ENCODE peak calls at places on chromosomes 5 and 9, in six cellular contexts. One of them, this sample, is unnamed.

GRCh38 chr9:5428172-5428571 is 9.6 kb downstream of the PLGRKT start:
- DNase-seq in HCT116: no peak
- DNase-seq in HepG2: no peak
- DNase-seq in H1: no peak
- DNase-seq in K562: no peak
- DNase-seq in GM12878: no peak
- DNase-seq in this sample: no peak

GRCh38 chr9:132546148-132547051 is 36.0 kb upstream of the BARHL1 start:
- DNase-seq in HCT116: no peak
- DNase-seq in HepG2: no peak
- DNase-seq in H1: peak
- DNase-seq in K562: peak
- DNase-seq in GM12878: no peak
- DNase-seq in this sample: no peak

GRCh38 chr5:33241826-33242225 is 198.9 kb upstream of the TARS1 start:
- DNase-seq in HCT116: no peak
- DNase-seq in HepG2: no peak
- DNase-seq in H1: no peak
- DNase-seq in K562: no peak
- DNase-seq in GM12878: no peak
- DNase-seq in this sample: no peak

GRCh38 chr5:175567954-175568353 is 89.6 kb downstream of the SFXN1 start:
- DNase-seq in HCT116: peak
- DNase-seq in HepG2: no peak
- DNase-seq in H1: no peak
- DNase-seq in K562: no peak
- DNase-seq in GM12878: no peak
- DNase-seq in this sample: no peak

GRCh38 chr9:134928796-134929559 is 11.3 kb upstream of the FCN1 start:
- DNase-seq in HCT116: no peak
- DNase-seq in HepG2: no peak
- DNase-seq in H1: no peak
- DNase-seq in K562: no peak
- DNase-seq in GM12878: no peak
- DNase-seq in this sample: no peak

GRCh38 chr5:92885950-92886349 is 695.1 kb downstream of the NR2F1-AS1 start:
- DNase-seq in HCT116: no peak
- DNase-seq in HepG2: peak
- DNase-seq in H1: peak
- DNase-seq in K562: no peak
- DNase-seq in GM12878: no peak
- DNase-seq in this sample: peak

GRCh38 chr5:78726556-78726955 is 78.0 kb upstream of the LHFPL2 start:
- DNase-seq in HCT116: no peak
- DNase-seq in HepG2: no peak
- DNase-seq in H1: no peak
- DNase-seq in K562: no peak
- DNase-seq in GM12878: no peak
- DNase-seq in this sample: no peak

GRCh38 chr9:99515874-99516656 is 294.0 kb downstream of the SEC61B start:
- DNase-seq in HCT116: no peak
- DNase-seq in HepG2: no peak
- DNase-seq in H1: no peak
- DNase-seq in K562: no peak
- DNase-seq in GM12878: peak
- DNase-seq in this sample: no peak

GRCh38 chr9:61673664-61674381 is 484.0 kb downstream of the SPATA31A7 start:
- DNase-seq in HCT116: no peak
- DNase-seq in HepG2: no peak
- DNase-seq in H1: no peak
- DNase-seq in K562: no peak
- DNase-seq in GM12878: no peak
- DNase-seq in this sample: no peak

GRCh38 chr9:134986957-134987356 is 69.2 kb upstream of the FCN1 start:
- DNase-seq in HCT116: no peak
- DNase-seq in HepG2: no peak
- DNase-seq in H1: no peak
- DNase-seq in K562: no peak
- DNase-seq in GM12878: no peak
- DNase-seq in this sample: no peak

GRCh38 chr9:112719292-112719691 is 1.4 kb upstream of the INIP start:
- DNase-seq in HCT116: no peak
- DNase-seq in HepG2: no peak
- DNase-seq in H1: no peak
- DNase-seq in K562: no peak
- DNase-seq in GM12878: no peak
- DNase-seq in this sample: no peak

GRCh38 chr5:93117753-93118531 is 463.1 kb downstream of the NR2F1-AS1 start:
- DNase-seq in HCT116: no peak
- DNase-seq in HepG2: no peak
- DNase-seq in H1: no peak
- DNase-seq in K562: no peak
- DNase-seq in GM12878: no peak
- DNase-seq in this sample: no peak

GRCh38 chr9:114674798-114675554 is 7.0 kb downstream of the TEX48 start:
- DNase-seq in HCT116: no peak
- DNase-seq in HepG2: no peak
- DNase-seq in H1: no peak
- DNase-seq in K562: no peak
- DNase-seq in GM12878: no peak
- DNase-seq in this sample: no peak

GRCh38 chr5:87300744-87301143 is 33.1 kb downstream of the RASA1 start:
- DNase-seq in HCT116: peak
- DNase-seq in HepG2: peak
- DNase-seq in H1: no peak
- DNase-seq in K562: no peak
- DNase-seq in GM12878: no peak
- DNase-seq in this sample: no peak

GRCh38 chr5:99061711-99062110 is 132.9 kb upstream of the CHD1 start:
- DNase-seq in HCT116: no peak
- DNase-seq in HepG2: no peak
- DNase-seq in H1: no peak
- DNase-seq in K562: no peak
- DNase-seq in GM12878: no peak
- DNase-seq in this sample: no peak

GRCh38 chr5:150278916-150279315 is 10.7 kb downstream of the CAMK2A start:
- DNase-seq in HCT116: no peak
- DNase-seq in HepG2: no peak
- DNase-seq in H1: no peak
- DNase-seq in K562: no peak
- DNase-seq in GM12878: no peak
- DNase-seq in this sample: no peak

GRCh38 chr9:133476531-133476930 is 2.4 kb downstream of the SLC2A6 start:
- DNase-seq in HCT116: no peak
- DNase-seq in HepG2: no peak
- DNase-seq in H1: no peak
- DNase-seq in K562: no peak
- DNase-seq in GM12878: no peak
- DNase-seq in this sample: no peak

GRCh38 chr9:77764894-77765780 is 117.0 kb upstream of the GNA14 start:
- DNase-seq in HCT116: peak
- DNase-seq in HepG2: peak
- DNase-seq in H1: no peak
- DNase-seq in K562: peak
- DNase-seq in GM12878: no peak
- DNase-seq in this sample: peak

GRCh38 chr9:72978724-72979123 is 25.9 kb upstream of the ALDH1A1 start:
- DNase-seq in HCT116: no peak
- DNase-seq in HepG2: no peak
- DNase-seq in H1: no peak
- DNase-seq in K562: no peak
- DNase-seq in GM12878: no peak
- DNase-seq in this sample: no peak

GRCh38 chr5:62778327-62779009 is 199.8 kb downstream of the LRRC70 start:
- DNase-seq in HCT116: no peak
- DNase-seq in HepG2: no peak
- DNase-seq in H1: no peak
- DNase-seq in K562: no peak
- DNase-seq in GM12878: no peak
- DNase-seq in this sample: no peak

GRCh38 chr5:107993341-107993740 is 322.6 kb upstream of the EFNA5 start:
- DNase-seq in HCT116: no peak
- DNase-seq in HepG2: no peak
- DNase-seq in H1: no peak
- DNase-seq in K562: no peak
- DNase-seq in GM12878: no peak
- DNase-seq in this sample: no peak

GRCh38 chr5:115842089-115842881 is 550 bp downstream of the AP3S1 start:
- DNase-seq in HCT116: peak
- DNase-seq in HepG2: peak
- DNase-seq in H1: peak
- DNase-seq in K562: no peak
- DNase-seq in GM12878: no peak
- DNase-seq in this sample: peak

GRCh38 chr5:96885518-96886338 is 9.4 kb downstream of the ERAP2 start:
- DNase-seq in HCT116: no peak
- DNase-seq in HepG2: no peak
- DNase-seq in H1: no peak
- DNase-seq in K562: no peak
- DNase-seq in GM12878: peak
- DNase-seq in this sample: no peak

GRCh38 chr5:72441861-72442540 is 65.2 kb downstream of the ZNF366 start:
- DNase-seq in HCT116: peak
- DNase-seq in HepG2: no peak
- DNase-seq in H1: no peak
- DNase-seq in K562: no peak
- DNase-seq in GM12878: no peak
- DNase-seq in this sample: no peak

GRCh38 chr9:127815512-127816361 is 13.1 kb downstream of the FPGS start:
- DNase-seq in HCT116: no peak
- DNase-seq in HepG2: no peak
- DNase-seq in H1: no peak
- DNase-seq in K562: no peak
- DNase-seq in GM12878: no peak
- DNase-seq in this sample: no peak

GRCh38 chr9:73474625-73475024 is 323.0 kb downstream of the ANXA1 start:
- DNase-seq in HCT116: no peak
- DNase-seq in HepG2: no peak
- DNase-seq in H1: no peak
- DNase-seq in K562: no peak
- DNase-seq in GM12878: no peak
- DNase-seq in this sample: no peak

GRCh38 chr5:112417931-112418358 is 1.1 kb downstream of the EPB41L4A start:
- DNase-seq in HCT116: no peak
- DNase-seq in HepG2: no peak
- DNase-seq in H1: no peak
- DNase-seq in K562: no peak
- DNase-seq in GM12878: peak
- DNase-seq in this sample: no peak

GRCh38 chr5:154311362-154311761 is 120.8 kb downstream of the GALNT10 start:
- DNase-seq in HCT116: no peak
- DNase-seq in HepG2: no peak
- DNase-seq in H1: no peak
- DNase-seq in K562: no peak
- DNase-seq in GM12878: peak
- DNase-seq in this sample: no peak
- TF ChIP-seq ZNF274 in HCT116: no peak
- TF ChIP-seq ZNF274 in HepG2: no peak
- TF ChIP-seq ZNF274 in H1: no peak
- TF ChIP-seq ZNF274 in K562: no peak
- TF ChIP-seq ZNF274 in GM12878: no peak
- TF ChIP-seq ZNF274 in this sample: no peak

DNA sequence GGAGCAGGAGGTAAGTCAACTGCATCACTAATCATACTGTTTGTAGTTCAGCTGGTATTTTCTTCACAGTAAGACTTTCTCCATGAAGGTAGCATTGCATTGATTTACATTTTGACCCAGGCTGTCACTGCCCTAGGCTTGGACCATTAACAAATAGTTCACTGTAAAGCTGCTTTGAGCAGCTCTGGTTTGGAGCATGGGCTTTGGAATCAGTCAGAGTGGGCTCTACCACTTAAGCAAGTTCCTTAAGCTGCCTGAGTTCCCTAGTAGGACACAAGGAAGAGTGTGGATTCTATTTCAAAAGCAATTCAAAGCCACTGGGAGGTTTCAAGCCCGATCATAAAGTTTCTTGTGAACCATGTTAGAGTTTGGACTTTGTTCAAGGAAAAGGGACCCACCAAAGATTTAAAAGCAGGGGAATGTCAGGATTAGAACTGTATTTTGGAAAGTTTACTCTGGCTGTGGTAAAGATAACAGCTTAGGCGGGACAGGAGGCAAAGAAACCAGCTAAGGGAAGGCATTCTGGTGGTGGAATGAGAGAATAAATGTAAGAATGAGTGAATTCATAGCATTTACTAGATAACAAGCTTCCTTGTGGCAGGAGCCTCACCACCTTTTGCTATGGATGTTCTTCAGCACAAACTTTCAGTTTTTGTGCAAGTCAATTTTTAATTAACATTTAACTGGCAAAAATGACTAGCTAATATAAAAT is 12.3 kb upstream of the PANK3 start:
- DNase-seq in HCT116: no peak
- DNase-seq in HepG2: peak
- DNase-seq in H1: no peak
- DNase-seq in K562: no peak
- DNase-seq in GM12878: no peak
- DNase-seq in this sample: no peak
- H3K9ac ChIP-seq in HCT116: no peak
- H3K9ac ChIP-seq in HepG2: peak
- H3K9ac ChIP-seq in H1: no peak
- H3K9ac ChIP-seq in K562: no peak
- H3K9ac ChIP-seq in GM12878: no peak
- H3K9ac ChIP-seq in this sample: no peak

DNA sequence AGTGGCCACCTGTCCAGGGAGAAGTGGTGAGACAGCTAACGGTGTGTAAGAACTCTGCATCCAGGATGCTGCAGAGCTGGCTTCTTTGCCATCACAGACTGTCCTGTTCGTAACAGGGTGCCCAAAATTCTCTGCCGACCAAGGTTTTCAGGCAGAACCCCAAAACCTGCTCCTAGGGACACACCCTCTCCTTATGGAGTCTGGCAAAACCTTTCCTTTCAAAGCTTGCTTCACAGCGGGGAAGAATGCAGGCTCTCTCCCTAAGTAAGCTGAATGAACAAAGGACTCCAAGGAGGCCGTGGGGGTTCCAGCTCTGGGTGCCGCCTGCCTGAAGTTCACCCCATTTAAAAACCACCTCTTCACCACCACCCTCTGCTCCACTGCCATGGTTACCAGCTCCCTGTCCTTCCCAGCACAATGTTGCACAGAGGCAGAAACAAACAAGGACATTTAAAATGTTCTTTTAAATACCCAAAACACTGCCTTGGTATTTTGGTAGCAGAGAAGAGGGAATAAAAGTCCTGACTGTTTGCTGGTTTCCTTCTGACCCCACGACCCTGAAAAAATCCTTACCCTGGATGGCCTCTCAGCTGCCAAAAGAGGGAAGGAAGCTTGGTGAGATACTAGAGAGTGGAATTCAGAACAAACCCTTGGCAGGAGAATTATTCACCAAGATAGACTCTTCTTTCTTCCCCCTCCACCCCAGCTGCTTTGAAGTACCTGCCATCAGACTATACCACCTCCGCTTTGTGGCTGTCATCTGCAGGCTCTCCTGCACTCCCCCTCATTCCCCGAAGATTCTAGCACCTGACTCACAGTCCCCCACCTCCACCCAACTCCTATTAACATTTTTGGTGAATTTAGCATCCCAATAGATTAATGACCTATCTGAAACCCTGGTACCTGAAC is 7.1 kb upstream of the KLF9 start:
- DNase-seq in HCT116: no peak
- DNase-seq in HepG2: no peak
- DNase-seq in H1: peak
- DNase-seq in K562: no peak
- DNase-seq in GM12878: no peak
- DNase-seq in this sample: no peak
- H3K4me3 ChIP-seq in HCT116: peak
- H3K4me3 ChIP-seq in HepG2: peak
- H3K4me3 ChIP-seq in H1: peak
- H3K4me3 ChIP-seq in K562: peak
- H3K4me3 ChIP-seq in GM12878: no peak
- H3K4me3 ChIP-seq in this sample: peak

GRCh38 chr5:134136221-134136631 is 21.7 kb downstream of the TCF7 start:
- DNase-seq in HCT116: no peak
- DNase-seq in HepG2: no peak
- DNase-seq in H1: no peak
- DNase-seq in K562: no peak
- DNase-seq in GM12878: no peak
- DNase-seq in this sample: no peak
- TF ChIP-seq ZNF274 in HCT116: no peak
- TF ChIP-seq ZNF274 in HepG2: no peak
- TF ChIP-seq ZNF274 in H1: no peak
- TF ChIP-seq ZNF274 in K562: no peak
- TF ChIP-seq ZNF274 in GM12878: no peak
- TF ChIP-seq ZNF274 in this sample: no peak

This sample was measured in NT2/D1.